ENCODE peak calls at places on chromosome 14, in four cellular contexts. Y is WTC11, V is HepG2, D is K562. Q is an unnamed sample.

GRCh38 chr14:43539210-43539609 is 967.9 kb downstream of the FSCB start:
- DNase-seq in D (no peak), Y (peak), V (peak), Q (peak)

GRCh38 chr14:29262979-29263378 is 496.4 kb downstream of the FOXG1 start:
- DNase-seq in V (no peak), Y (no peak), D (no peak), Q (no peak)

GRCh38 chr14:85911044-85911443 is 381.1 kb downstream of the FLRT2 start:
- DNase-seq in V (no peak), D (no peak), Y (no peak), Q (no peak)

GRCh38 chr14:104826197-104826857 is 25.4 kb downstream of the ZBTB42 start:
- DNase-seq in V (peak), D (peak), Y (peak), Q (peak)

GRCh38 chr14:60506462-60506984 is 2.4 kb upstream of the SIX6 start:
- DNase-seq in V (no peak), D (no peak), Y (peak), Q (no peak)

GRCh38 chr14:53880761-53881160 is 75.9 kb downstream of the BMP4 start:
- DNase-seq in Y (no peak), V (no peak), D (no peak), Q (no peak)

GRCh38 chr14:77100961-77101360 is 2.9 kb downstream of the CIPC start:
- DNase-seq in V (no peak), Y (no peak), D (no peak), Q (no peak)

GRCh38 chr14:81323621-81324400 is 76.3 kb downstream of the STON2 start:
- DNase-seq in V (no peak), D (no peak), Y (peak), Q (peak)

GRCh38 chr14:65658202-65658601 is 245.7 kb downstream of the FUT8 start:
- DNase-seq in D (no peak), Y (no peak), V (no peak), Q (no peak)

DNA sequence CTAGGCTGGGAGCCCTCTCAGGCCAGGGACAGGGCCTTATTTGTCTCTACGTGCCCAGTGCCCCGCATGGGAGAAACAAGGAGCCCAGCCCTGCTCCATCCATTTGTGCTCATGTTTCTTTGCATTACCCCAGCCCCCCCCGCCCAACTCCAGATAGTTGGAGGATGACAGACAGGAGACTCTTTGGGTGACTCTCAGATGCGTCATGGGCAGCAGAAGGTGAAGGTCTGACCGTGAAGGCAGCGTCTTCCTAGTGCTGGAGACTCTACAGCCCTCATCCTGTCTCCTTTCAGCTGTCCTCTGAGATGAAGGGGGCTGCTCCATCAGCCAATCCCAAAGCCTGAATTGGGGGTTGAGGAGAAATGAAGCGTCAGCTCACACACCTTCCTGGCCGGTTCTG is 283 bp upstream of the PSMB11 start:
- DNase-seq in D (no peak), Y (no peak), V (no peak), Q (no peak)
- TF ChIP-seq SP1 in D (no peak), Y (no peak), V (no peak), Q (no peak)

GRCh38 chr14:102711946-102712345 is 65.3 kb upstream of the TRAF3 start:
- DNase-seq in V (peak), D (no peak), Y (no peak), Q (no peak)
- TF ChIP-seq ELF4 in V (no peak), D (no peak), Y (no peak), Q (no peak)

GRCh38 chr14:93926873-93927571 is at the start of gene FAM181A:
- DNase-seq in V (no peak), D (no peak), Y (no peak), Q (no peak)
- TF ChIP-seq SP1 in V (no peak), D (no peak), Y (no peak), Q (no peak)

GRCh38 chr14:24883571-24883970 is 166.4 kb downstream of the STXBP6 start:
- DNase-seq in V (no peak), Y (no peak), D (no peak), Q (no peak)

GRCh38 chr14:24885410-24885913 is 164.5 kb downstream of the STXBP6 start:
- DNase-seq in Y (no peak), V (peak), D (no peak), Q (no peak)

GRCh38 chr14:24879661-24880381 is 170.1 kb downstream of the STXBP6 start:
- DNase-seq in D (no peak), V (no peak), Y (no peak), Q (no peak)

GRCh38 chr14:24880689-24881088 is 169.3 kb downstream of the STXBP6 start:
- DNase-seq in Y (no peak), D (no peak), V (no peak), Q (no peak)

DNA sequence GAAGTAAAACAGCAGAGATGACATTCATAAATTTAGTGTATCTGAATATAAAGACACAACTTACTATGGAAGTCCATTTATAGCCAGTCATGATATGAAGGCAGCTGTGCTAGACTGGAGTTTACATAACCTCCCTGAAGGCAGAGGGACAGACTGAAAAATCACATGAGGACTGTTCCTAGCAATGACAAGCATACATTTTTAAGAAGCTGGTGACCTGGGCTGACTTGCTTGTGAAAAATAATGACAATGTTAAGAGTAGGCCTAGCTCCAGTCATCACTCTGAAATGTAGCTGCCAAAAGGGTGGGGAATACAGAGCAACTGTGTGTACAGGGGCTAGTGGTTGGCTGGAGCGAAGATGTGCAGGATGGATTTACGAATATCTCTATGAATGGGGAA is 168.5 kb downstream of the STXBP6 start:
- DNase-seq in D (no peak), V (no peak), Y (no peak), Q (no peak)
- TF ChIP-seq ELF4 in D (no peak), V (no peak), Y (no peak), Q (no peak)

DNA sequence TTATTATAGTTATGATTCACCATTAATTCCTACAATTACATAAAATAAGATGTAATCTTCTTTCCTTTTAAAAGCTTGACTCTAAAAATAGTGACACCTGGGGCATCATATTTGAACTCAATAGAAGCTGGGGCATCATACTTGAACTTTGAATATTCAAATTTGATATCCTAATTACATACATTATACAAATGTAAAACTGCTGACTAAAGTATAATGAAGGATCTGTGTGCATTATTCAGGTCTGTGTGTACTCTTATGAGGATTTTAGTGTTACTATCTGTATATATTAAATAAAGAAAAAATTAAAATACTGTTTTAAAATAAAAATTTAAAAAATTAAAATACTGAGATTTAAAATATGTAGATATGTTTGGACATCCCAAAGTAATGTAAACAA is 696.9 kb upstream of the FBXO33 start:
- DNase-seq in V (no peak), D (no peak), Y (no peak), Q (no peak)
- TF ChIP-seq SP1 in V (no peak), D (no peak), Y (no peak), Q (no peak)

DNA sequence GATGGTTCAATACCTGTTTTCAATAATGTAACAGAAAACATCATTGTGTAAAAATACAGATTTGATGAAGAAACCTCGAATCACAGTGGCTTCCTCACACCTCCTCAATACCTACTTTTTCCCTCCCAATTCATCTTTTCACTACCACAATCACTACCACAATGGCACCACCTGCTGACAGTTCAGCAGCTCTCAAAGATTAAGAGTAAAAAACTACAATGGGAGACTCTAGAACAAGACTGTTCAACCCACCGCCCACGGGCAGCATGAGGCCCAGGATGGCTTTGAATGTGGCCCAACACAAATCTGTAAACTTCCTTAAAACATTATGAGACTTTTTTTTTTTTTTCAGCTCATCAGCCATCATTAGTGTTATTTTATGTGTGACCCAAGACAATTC is 15.2 kb downstream of the MED6 start:
- DNase-seq in D (no peak), Y (no peak), V (no peak), Q (no peak)
- TF ChIP-seq ELF4 in D (no peak), Y (no peak), V (no peak), Q (no peak)